ENCODE peak calls at places on chromosome 13, in eight cellular contexts. One of them, this sample, is unnamed.

GRCh38 chr13:114127473-114128347 is 4.7 kb downstream of the RASA3 start:
- DNase-seq in stimulated activated CD8-positive, alpha-beta memory T cell treated with anti-CD3 and anti-CD28 coated beads, Interleukin-15, amount 100 ng/mL, for 24 hours: no peak
- DNase-seq in GM23338: no peak
- DNase-seq in T-cell: no peak
- DNase-seq in epithelial cell of esophagus: no peak
- DNase-seq in ELF-1: no peak
- DNase-seq in RPMI7951: no peak
- DNase-seq in cardiac muscle cell: no peak
- DNase-seq in this sample: no peak

GRCh38 chr13:49063526-49063925 is 87.8 kb downstream of the FNDC3A start:
- DNase-seq in stimulated activated CD8-positive, alpha-beta memory T cell treated with anti-CD3 and anti-CD28 coated beads, Interleukin-15, amount 100 ng/mL, for 24 hours: no peak
- DNase-seq in GM23338: no peak
- DNase-seq in T-cell: no peak
- DNase-seq in epithelial cell of esophagus: peak
- DNase-seq in ELF-1: no peak
- DNase-seq in RPMI7951: peak
- DNase-seq in cardiac muscle cell: no peak
- DNase-seq in this sample: no peak

GRCh38 chr13:47459512-47459911 is 541.6 kb downstream of the SUCLA2 start:
- DNase-seq in stimulated activated CD8-positive, alpha-beta memory T cell treated with anti-CD3 and anti-CD28 coated beads, Interleukin-15, amount 100 ng/mL, for 24 hours: no peak
- DNase-seq in GM23338: peak
- DNase-seq in T-cell: no peak
- DNase-seq in epithelial cell of esophagus: no peak
- DNase-seq in ELF-1: no peak
- DNase-seq in RPMI7951: peak
- DNase-seq in cardiac muscle cell: peak
- DNase-seq in this sample: no peak

GRCh38 chr13:95386370-95386769 is 85.1 kb upstream of the ABCC4 start:
- DNase-seq in stimulated activated CD8-positive, alpha-beta memory T cell treated with anti-CD3 and anti-CD28 coated beads, Interleukin-15, amount 100 ng/mL, for 24 hours: no peak
- DNase-seq in GM23338: no peak
- DNase-seq in T-cell: no peak
- DNase-seq in epithelial cell of esophagus: no peak
- DNase-seq in ELF-1: no peak
- DNase-seq in RPMI7951: no peak
- DNase-seq in cardiac muscle cell: no peak
- DNase-seq in this sample: no peak

GRCh38 chr13:94093652-94094310 is 385.7 kb downstream of the DCT start:
- DNase-seq in stimulated activated CD8-positive, alpha-beta memory T cell treated with anti-CD3 and anti-CD28 coated beads, Interleukin-15, amount 100 ng/mL, for 24 hours: no peak
- DNase-seq in GM23338: no peak
- DNase-seq in T-cell: no peak
- DNase-seq in epithelial cell of esophagus: no peak
- DNase-seq in ELF-1: no peak
- DNase-seq in RPMI7951: no peak
- DNase-seq in cardiac muscle cell: no peak
- DNase-seq in this sample: no peak

GRCh38 chr13:29868581-29868980 is 18.2 kb upstream of the UBL3 start:
- DNase-seq in stimulated activated CD8-positive, alpha-beta memory T cell treated with anti-CD3 and anti-CD28 coated beads, Interleukin-15, amount 100 ng/mL, for 24 hours: no peak
- DNase-seq in GM23338: no peak
- DNase-seq in T-cell: no peak
- DNase-seq in epithelial cell of esophagus: no peak
- DNase-seq in ELF-1: no peak
- DNase-seq in RPMI7951: no peak
- DNase-seq in cardiac muscle cell: no peak
- DNase-seq in this sample: no peak

GRCh38 chr13:41588899-41589298 is 131.5 kb downstream of the RGCC start:
- DNase-seq in stimulated activated CD8-positive, alpha-beta memory T cell treated with anti-CD3 and anti-CD28 coated beads, Interleukin-15, amount 100 ng/mL, for 24 hours: no peak
- DNase-seq in GM23338: peak
- DNase-seq in T-cell: no peak
- DNase-seq in epithelial cell of esophagus: peak
- DNase-seq in ELF-1: no peak
- DNase-seq in RPMI7951: peak
- DNase-seq in cardiac muscle cell: peak
- DNase-seq in this sample: no peak

GRCh38 chr13:45368571-45368970 is 27.6 kb upstream of the TPT1 start:
- DNase-seq in stimulated activated CD8-positive, alpha-beta memory T cell treated with anti-CD3 and anti-CD28 coated beads, Interleukin-15, amount 100 ng/mL, for 24 hours: no peak
- DNase-seq in GM23338: no peak
- DNase-seq in T-cell: no peak
- DNase-seq in epithelial cell of esophagus: peak
- DNase-seq in ELF-1: no peak
- DNase-seq in RPMI7951: peak
- DNase-seq in cardiac muscle cell: no peak
- DNase-seq in this sample: no peak

GRCh38 chr13:44437356-44438233 is 64.0 kb downstream of the SERP2 start:
- DNase-seq in stimulated activated CD8-positive, alpha-beta memory T cell treated with anti-CD3 and anti-CD28 coated beads, Interleukin-15, amount 100 ng/mL, for 24 hours: no peak
- DNase-seq in GM23338: peak
- DNase-seq in T-cell: no peak
- DNase-seq in epithelial cell of esophagus: peak
- DNase-seq in ELF-1: no peak
- DNase-seq in RPMI7951: peak
- DNase-seq in cardiac muscle cell: peak
- DNase-seq in this sample: no peak

GRCh38 chr13:113933901-113934300 is 40.0 kb downstream of the C13orf46 start:
- DNase-seq in stimulated activated CD8-positive, alpha-beta memory T cell treated with anti-CD3 and anti-CD28 coated beads, Interleukin-15, amount 100 ng/mL, for 24 hours: no peak
- DNase-seq in GM23338: no peak
- DNase-seq in T-cell: no peak
- DNase-seq in epithelial cell of esophagus: no peak
- DNase-seq in ELF-1: no peak
- DNase-seq in RPMI7951: no peak
- DNase-seq in cardiac muscle cell: no peak
- DNase-seq in this sample: peak

GRCh38 chr13:99288069-99288468 is 19.1 kb downstream of the GPR183 start:
- DNase-seq in stimulated activated CD8-positive, alpha-beta memory T cell treated with anti-CD3 and anti-CD28 coated beads, Interleukin-15, amount 100 ng/mL, for 24 hours: no peak
- DNase-seq in GM23338: no peak
- DNase-seq in T-cell: no peak
- DNase-seq in epithelial cell of esophagus: no peak
- DNase-seq in ELF-1: no peak
- DNase-seq in RPMI7951: peak
- DNase-seq in cardiac muscle cell: no peak
- DNase-seq in this sample: no peak

GRCh38 chr13:45011198-45011597 is 21.9 kb downstream of the GPALPP1 start:
- DNase-seq in stimulated activated CD8-positive, alpha-beta memory T cell treated with anti-CD3 and anti-CD28 coated beads, Interleukin-15, amount 100 ng/mL, for 24 hours: no peak
- DNase-seq in GM23338: no peak
- DNase-seq in T-cell: no peak
- DNase-seq in epithelial cell of esophagus: no peak
- DNase-seq in ELF-1: no peak
- DNase-seq in RPMI7951: no peak
- DNase-seq in cardiac muscle cell: no peak
- DNase-seq in this sample: no peak

GRCh38 chr13:20109037-20109436 is 51.8 kb downstream of the GJA3 start:
- DNase-seq in stimulated activated CD8-positive, alpha-beta memory T cell treated with anti-CD3 and anti-CD28 coated beads, Interleukin-15, amount 100 ng/mL, for 24 hours: no peak
- DNase-seq in GM23338: no peak
- DNase-seq in T-cell: no peak
- DNase-seq in epithelial cell of esophagus: no peak
- DNase-seq in ELF-1: no peak
- DNase-seq in RPMI7951: no peak
- DNase-seq in cardiac muscle cell: no peak
- DNase-seq in this sample: no peak

GRCh38 chr13:97975280-97975850 is 21.9 kb downstream of the IPO5 start:
- DNase-seq in stimulated activated CD8-positive, alpha-beta memory T cell treated with anti-CD3 and anti-CD28 coated beads, Interleukin-15, amount 100 ng/mL, for 24 hours: no peak
- DNase-seq in GM23338: no peak
- DNase-seq in T-cell: no peak
- DNase-seq in epithelial cell of esophagus: no peak
- DNase-seq in ELF-1: no peak
- DNase-seq in RPMI7951: no peak
- DNase-seq in cardiac muscle cell: no peak
- DNase-seq in this sample: no peak

GRCh38 chr13:99062593-99062992 is 84.7 kb upstream of the DOCK9 start:
- DNase-seq in stimulated activated CD8-positive, alpha-beta memory T cell treated with anti-CD3 and anti-CD28 coated beads, Interleukin-15, amount 100 ng/mL, for 24 hours: no peak
- DNase-seq in GM23338: no peak
- DNase-seq in T-cell: no peak
- DNase-seq in epithelial cell of esophagus: peak
- DNase-seq in ELF-1: no peak
- DNase-seq in RPMI7951: peak
- DNase-seq in cardiac muscle cell: peak
- DNase-seq in this sample: peak

GRCh38 chr13:112024577-112024976 is 42.4 kb upstream of the SOX1 start:
- DNase-seq in stimulated activated CD8-positive, alpha-beta memory T cell treated with anti-CD3 and anti-CD28 coated beads, Interleukin-15, amount 100 ng/mL, for 24 hours: no peak
- DNase-seq in GM23338: no peak
- DNase-seq in T-cell: no peak
- DNase-seq in epithelial cell of esophagus: no peak
- DNase-seq in ELF-1: no peak
- DNase-seq in RPMI7951: no peak
- DNase-seq in cardiac muscle cell: no peak
- DNase-seq in this sample: no peak

GRCh38 chr13:36915106-36915505 is 4.9 kb downstream of the SMAD9 start:
- DNase-seq in stimulated activated CD8-positive, alpha-beta memory T cell treated with anti-CD3 and anti-CD28 coated beads, Interleukin-15, amount 100 ng/mL, for 24 hours: no peak
- DNase-seq in GM23338: no peak
- DNase-seq in T-cell: no peak
- DNase-seq in epithelial cell of esophagus: no peak
- DNase-seq in ELF-1: no peak
- DNase-seq in RPMI7951: no peak
- DNase-seq in cardiac muscle cell: no peak
- DNase-seq in this sample: no peak

GRCh38 chr13:110116072-110116487 is 190.9 kb downstream of the COL4A1 start:
- DNase-seq in stimulated activated CD8-positive, alpha-beta memory T cell treated with anti-CD3 and anti-CD28 coated beads, Interleukin-15, amount 100 ng/mL, for 24 hours: peak
- DNase-seq in GM23338: peak
- DNase-seq in T-cell: peak
- DNase-seq in epithelial cell of esophagus: peak
- DNase-seq in ELF-1: peak
- DNase-seq in RPMI7951: no peak
- DNase-seq in cardiac muscle cell: peak
- DNase-seq in this sample: peak

GRCh38 chr13:85313761-85314503 is 485.3 kb downstream of the SLITRK6 start:
- DNase-seq in stimulated activated CD8-positive, alpha-beta memory T cell treated with anti-CD3 and anti-CD28 coated beads, Interleukin-15, amount 100 ng/mL, for 24 hours: no peak
- DNase-seq in GM23338: no peak
- DNase-seq in T-cell: no peak
- DNase-seq in epithelial cell of esophagus: peak
- DNase-seq in ELF-1: peak
- DNase-seq in RPMI7951: peak
- DNase-seq in cardiac muscle cell: peak
- DNase-seq in this sample: no peak

GRCh38 chr13:109919715-109920375 is 133.5 kb upstream of the IRS2 start:
- DNase-seq in stimulated activated CD8-positive, alpha-beta memory T cell treated with anti-CD3 and anti-CD28 coated beads, Interleukin-15, amount 100 ng/mL, for 24 hours: no peak
- DNase-seq in GM23338: no peak
- DNase-seq in T-cell: no peak
- DNase-seq in epithelial cell of esophagus: no peak
- DNase-seq in ELF-1: no peak
- DNase-seq in RPMI7951: peak
- DNase-seq in cardiac muscle cell: peak
- DNase-seq in this sample: no peak

GRCh38 chr13:107458269-107458668 is 757.1 kb downstream of the LIG4 start:
- DNase-seq in stimulated activated CD8-positive, alpha-beta memory T cell treated with anti-CD3 and anti-CD28 coated beads, Interleukin-15, amount 100 ng/mL, for 24 hours: no peak
- DNase-seq in GM23338: no peak
- DNase-seq in T-cell: no peak
- DNase-seq in epithelial cell of esophagus: no peak
- DNase-seq in ELF-1: no peak
- DNase-seq in RPMI7951: no peak
- DNase-seq in cardiac muscle cell: no peak
- DNase-seq in this sample: no peak

GRCh38 chr13:75704942-75705320 is 68.8 kb downstream of the LMO7 start:
- DNase-seq in stimulated activated CD8-positive, alpha-beta memory T cell treated with anti-CD3 and anti-CD28 coated beads, Interleukin-15, amount 100 ng/mL, for 24 hours: no peak
- DNase-seq in GM23338: peak
- DNase-seq in T-cell: no peak
- DNase-seq in epithelial cell of esophagus: peak
- DNase-seq in ELF-1: peak
- DNase-seq in RPMI7951: peak
- DNase-seq in cardiac muscle cell: no peak
- DNase-seq in this sample: no peak

GRCh38 chr13:40179421-40179820 is 487.0 kb downstream of the FOXO1 start:
- DNase-seq in stimulated activated CD8-positive, alpha-beta memory T cell treated with anti-CD3 and anti-CD28 coated beads, Interleukin-15, amount 100 ng/mL, for 24 hours: no peak
- DNase-seq in GM23338: no peak
- DNase-seq in T-cell: no peak
- DNase-seq in epithelial cell of esophagus: no peak
- DNase-seq in ELF-1: no peak
- DNase-seq in RPMI7951: no peak
- DNase-seq in cardiac muscle cell: no peak
- DNase-seq in this sample: no peak

GRCh38 chr13:47549219-47549752 is 451.8 kb downstream of the SUCLA2 start:
- DNase-seq in stimulated activated CD8-positive, alpha-beta memory T cell treated with anti-CD3 and anti-CD28 coated beads, Interleukin-15, amount 100 ng/mL, for 24 hours: no peak
- DNase-seq in GM23338: peak
- DNase-seq in T-cell: no peak
- DNase-seq in epithelial cell of esophagus: no peak
- DNase-seq in ELF-1: peak
- DNase-seq in RPMI7951: peak
- DNase-seq in cardiac muscle cell: no peak
- DNase-seq in this sample: no peak

GRCh38 chr13:91406619-91407018 is 8.2 kb downstream of the GPC5 start:
- DNase-seq in stimulated activated CD8-positive, alpha-beta memory T cell treated with anti-CD3 and anti-CD28 coated beads, Interleukin-15, amount 100 ng/mL, for 24 hours: no peak
- DNase-seq in GM23338: peak
- DNase-seq in T-cell: no peak
- DNase-seq in epithelial cell of esophagus: peak
- DNase-seq in ELF-1: peak
- DNase-seq in RPMI7951: peak
- DNase-seq in cardiac muscle cell: peak
- DNase-seq in this sample: no peak

GRCh38 chr13:114146629-114147028 is 14.2 kb upstream of the RASA3 start:
- DNase-seq in stimulated activated CD8-positive, alpha-beta memory T cell treated with anti-CD3 and anti-CD28 coated beads, Interleukin-15, amount 100 ng/mL, for 24 hours: no peak
- DNase-seq in GM23338: peak
- DNase-seq in T-cell: no peak
- DNase-seq in epithelial cell of esophagus: no peak
- DNase-seq in ELF-1: no peak
- DNase-seq in RPMI7951: no peak
- DNase-seq in cardiac muscle cell: no peak
- DNase-seq in this sample: no peak

This sample was measured in tibial artery.